ENCODE peak calls at places on chromosomes 5 and 9, in five cellular contexts. A is fibroblast of pulmonary artery, M is prostate gland, C is BE2C, W is fibroblast of the aortic adventitia. U is an unnamed sample.

GRCh38 chr9:105132576-105132975 is 111.9 kb upstream of the SLC44A1 start:
- DNase-seq in C (no peak), M (no peak), W (peak; percentile 47), A (peak; percentile 56), U (peak; percentile 70)

GRCh38 chr5:80151890-80152289 is 104.0 kb downstream of the SERINC5 start:
- DNase-seq in C (no peak), A (no peak), W (no peak), M (no peak), U (no peak)

GRCh38 chr9:132651259-132651658 is 18.5 kb downstream of the DDX31 start:
- DNase-seq in A (peak; percentile 78), W (peak; percentile 58), M (peak; percentile 72), C (peak; percentile 28), U (peak; percentile 96)

GRCh38 chr5:141941307-141941706 is 16.7 kb downstream of the PCDH12 start:
- DNase-seq in A (no peak), W (peak; percentile 30), C (no peak), M (no peak), U (peak; percentile 36)

GRCh38 chr5:114243983-114244305 is 117.9 kb upstream of the KCNN2 start:
- DNase-seq in M (no peak), A (no peak), W (no peak), C (no peak), U (no peak)

GRCh38 chr9:137370865-137371520 is 52.0 kb downstream of the EXD3 start:
- DNase-seq in W (no peak), M (no peak), C (no peak), A (no peak), U (no peak)

GRCh38 chr9:107615325-107615724 is 125.8 kb upstream of the KLF4 start:
- DNase-seq in M (no peak), C (no peak), W (peak; percentile 85), A (peak; percentile 90), U (peak; percentile 95)

GRCh38 chr9:90029996-90030395 is 425.2 kb downstream of the GADD45G start:
- DNase-seq in A (no peak), W (no peak), M (no peak), C (no peak), U (peak; percentile 1)

GRCh38 chr5:131999991-132000490 is 11.4 kb downstream of the ACSL6 start:
- DNase-seq in W (no peak), A (no peak), M (no peak), C (peak; percentile 80), U (no peak)

GRCh38 chr5:124746916-124747769 is 704 bp upstream of the ZNF608 start:
- DNase-seq in W (peak; percentile 95), C (peak; percentile 88), M (peak; percentile 89), A (peak; percentile 98), U (peak; percentile 93)

GRCh38 chr5:102866315-102866693 is 111.2 kb downstream of the PAM start:
- DNase-seq in W (peak; percentile 55), A (peak; percentile 42), C (no peak), M (no peak), U (peak; percentile 21)

GRCh38 chr9:127347831-127348699 is 48.9 kb upstream of the SLC2A8 start:
- DNase-seq in W (peak; percentile 82), C (peak; percentile 43), A (peak; percentile 84), M (no peak), U (peak; percentile 55)

GRCh38 chr5:104498281-104498680 is 935.7 kb upstream of the NUDT12 start:
- DNase-seq in C (no peak), M (no peak), A (peak; percentile 16), W (no peak), U (peak; percentile 84)

GRCh38 chr9:93122721-93123221 is 11.3 kb downstream of the NINJ1 start:
- DNase-seq in M (no peak), W (no peak), C (peak; percentile 49), A (no peak), U (no peak)

GRCh38 chr9:93119703-93119952 is 14.4 kb downstream of the NINJ1 start:
- DNase-seq in C (no peak), M (no peak), W (no peak), A (no peak), U (no peak)

GRCh38 chr9:93120846-93121315 is 13.2 kb downstream of the NINJ1 start:
- DNase-seq in M (no peak), W (no peak), C (no peak), A (no peak), U (no peak)

GRCh38 chr9:93119953-93120845 is 13.9 kb downstream of the NINJ1 start:
- DNase-seq in M (peak; percentile 90), A (peak; percentile 97), C (peak; percentile 92), W (peak; percentile 94), U (peak; percentile 98)

GRCh38 chr9:93121316-93122241 is 12.5 kb downstream of the NINJ1 start:
- DNase-seq in M (no peak), C (peak; percentile 7), W (no peak), A (no peak), U (no peak)
- TF ChIP-seq CTCF in M (no peak), C (no peak), W (no peak), A (no peak), U (no peak)

GRCh38 chr5:144394036-144394435 is 223.4 kb downstream of the KCTD16 start:
- DNase-seq in M (no peak), W (no peak), C (no peak), A (no peak), U (no peak)
- TF ChIP-seq CTCF in M (no peak), W (no peak), C (no peak), A (no peak), U (no peak)

DNA sequence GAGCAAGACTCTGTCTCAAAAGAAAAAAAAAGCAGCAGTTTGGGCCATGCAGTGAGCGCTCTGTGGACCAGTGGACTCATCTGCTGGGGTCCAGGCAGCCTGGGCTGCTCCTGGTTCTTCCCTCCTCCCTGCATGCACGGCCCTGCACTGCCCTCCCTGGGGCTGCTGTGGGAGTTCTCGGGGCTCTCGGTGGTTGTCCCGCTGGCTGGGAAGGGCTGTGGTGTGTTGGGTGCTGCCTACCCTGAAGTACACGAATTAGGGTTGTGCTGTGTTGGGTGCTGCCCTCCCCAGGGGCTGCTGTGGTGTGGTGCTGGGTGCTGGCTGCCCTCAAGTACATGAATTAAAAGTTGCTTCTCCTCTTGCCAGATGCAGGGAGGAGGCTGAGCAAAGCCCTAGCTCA is 18.3 kb upstream of the CLPTM1L start:
- DNase-seq in W (no peak), M (no peak), A (no peak), C (no peak), U (no peak)
- TF ChIP-seq CTCF in W (no peak), M (no peak), A (no peak), C (no peak), U (no peak)

GRCh38 chr5:2756211-2756746 is 4.8 kb upstream of the IRX2 start:
- DNase-seq in M (no peak), W (peak; percentile 51), A (peak; percentile 52), C (no peak), U (no peak)
- TF ChIP-seq CTCF in M (no peak), W (no peak), A (no peak), C (no peak), U (no peak)

GRCh38 chr9:36543916-36544315 is 28.8 kb upstream of the MELK start:
- DNase-seq in W (peak; percentile 93), A (peak; percentile 49), M (peak; percentile 62), C (no peak), U (no peak)

GRCh38 chr9:36537861-36538260 is 34.8 kb upstream of the MELK start:
- DNase-seq in W (no peak), C (no peak), A (no peak), M (no peak), U (no peak)

DNA sequence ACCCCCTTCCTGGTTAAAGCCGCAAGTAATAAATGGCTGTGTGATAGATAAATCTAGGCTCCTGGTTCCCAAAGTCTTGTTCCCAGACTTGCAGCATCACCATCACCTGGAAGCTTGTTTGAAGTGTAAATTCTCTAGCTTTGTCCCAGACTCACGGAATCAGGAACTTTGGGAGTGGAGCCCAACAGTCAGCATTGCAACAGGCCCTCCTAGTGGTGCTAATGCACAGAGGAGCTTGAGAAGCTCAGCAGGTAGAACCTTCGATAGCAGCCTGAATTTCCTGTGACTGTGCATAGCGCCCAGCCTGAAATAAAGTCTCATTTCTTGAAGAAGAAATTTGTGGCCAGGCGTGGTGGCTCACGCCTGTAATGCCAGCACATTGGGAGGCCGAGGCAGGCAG is 30.3 kb upstream of the MELK start:
- DNase-seq in M (no peak), W (no peak), C (no peak), A (no peak), U (no peak)
- TF ChIP-seq CTCF in M (no peak), W (no peak), C (no peak), A (no peak), U (no peak)

GRCh38 chr5:178462846-178463245 is 127.3 kb downstream of the COL23A1 start:
- DNase-seq in A (no peak), M (no peak), C (no peak), W (no peak), U (no peak)

GRCh38 chr5:178460598-178461425 is 129.4 kb downstream of the COL23A1 start:
- DNase-seq in W (no peak), M (peak; percentile 48), A (peak; percentile 8), C (peak; percentile 81), U (peak; percentile 11)

GRCh38 chr5:178460174-178460573 is 130.0 kb downstream of the COL23A1 start:
- DNase-seq in A (no peak), C (no peak), M (no peak), W (no peak), U (no peak)

GRCh38 chr5:178463321-178464155 is 126.7 kb downstream of the COL23A1 start:
- DNase-seq in A (no peak), M (no peak), C (no peak), W (no peak), U (no peak)

GRCh38 chr5:178461426-178461730 is 128.8 kb downstream of the COL23A1 start:
- DNase-seq in W (no peak), C (no peak), M (no peak), A (no peak), U (no peak)
- TF ChIP-seq CTCF in W (no peak), C (no peak), M (no peak), A (no peak), U (no peak)

GRCh38 chr5:129133553-129133952 is 39.0 kb downstream of the ISOC1 start:
- DNase-seq in A (no peak), M (no peak), W (no peak), C (no peak), U (no peak)

GRCh38 chr5:129137637-129138036 is 43.1 kb downstream of the ISOC1 start:
- DNase-seq in M (no peak), A (no peak), C (no peak), W (no peak), U (no peak)

GRCh38 chr5:129135633-129136032 is 41.1 kb downstream of the ISOC1 start:
- DNase-seq in A (no peak), C (peak; percentile 18), M (no peak), W (no peak), U (peak; percentile 6)
- TF ChIP-seq CTCF in A (no peak), C (peak; percentile 54), M (no peak), W (no peak), U (peak; percentile 6)

DNA sequence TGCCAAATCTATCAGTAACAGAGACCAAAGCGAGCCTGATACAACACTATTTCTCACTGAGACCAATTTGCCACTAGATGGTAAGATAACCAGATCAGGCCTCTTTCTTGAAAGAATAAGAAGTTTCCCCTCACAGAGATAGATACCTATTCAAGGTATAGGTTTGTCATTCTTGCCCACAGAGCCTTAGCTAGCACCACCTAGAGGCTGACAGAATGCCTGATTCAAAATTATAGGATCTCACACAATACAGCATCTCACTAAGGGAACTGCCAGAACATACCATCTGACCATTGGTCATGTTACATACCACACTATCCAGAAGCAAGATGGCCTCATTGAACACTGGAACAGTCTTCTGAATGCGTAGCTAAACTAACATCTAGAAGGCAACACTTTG is 166.6 kb upstream of the HCN1 start:
- DNase-seq in W (no peak), M (no peak), C (no peak), A (no peak), U (no peak)
- TF ChIP-seq CTCF in W (no peak), M (no peak), C (peak; percentile 29), A (no peak), U (no peak)